ENCODE peak calls at places on chromosomes 6 and 20, in eight cellular contexts. S is left ventricle myocardium inferior, T is heart right ventricle, Q is H1, I is PC-9, M is sigmoid colon, P is MM.1S, L is adrenal gland. W is an unnamed sample. For H3K4me1, the result is how much of the 10 kb centered on the place peaks cover.

GRCh38 chr6:13368716-13369115 is 40.4 kb upstream of the TBC1D7 start:
- DNase-seq in S (no peak), T (no peak), Q (no peak), I (no peak), M (no peak), P (no peak), L (no peak), W (no peak)

GRCh38 chr6:43848992-43849391 is 79.0 kb downstream of the VEGFA start:
- DNase-seq in S (no peak), T (no peak), Q (no peak), I (no peak), M (no peak), P (no peak), L (no peak), W (no peak)

GRCh38 chr20:16761305-16761829 is 13.2 kb downstream of the OTOR start:
- DNase-seq in S (no peak), T (peak), Q (peak), I (peak), M (no peak), P (peak), L (peak), W (peak)

GRCh38 chr6:28719275-28719940 is 193.7 kb downstream of the GPX5 start:
- DNase-seq in S (no peak), T (no peak), Q (no peak), I (no peak), M (no peak), P (no peak), L (no peak), W (peak)

GRCh38 chr20:38109657-38110524 is 55.2 kb downstream of the TGM2 start:
- DNase-seq in S (peak), T (peak), Q (no peak), I (peak), M (peak), P (no peak), L (peak), W (peak)

GRCh38 chr6:48535569-48535968 is 424.6 kb upstream of the PTCHD4 start:
- DNase-seq in S (no peak), T (no peak), Q (no peak), I (peak), M (no peak), P (no peak), L (no peak), W (no peak)

GRCh38 chr6:72861059-72861458 is 239.2 kb downstream of the KCNQ5 start:
- DNase-seq in S (no peak), T (no peak), Q (no peak), I (no peak), M (no peak), P (no peak), L (no peak), W (no peak)

GRCh38 chr20:41398408-41398807 is 31.8 kb upstream of the EMILIN3 start:
- DNase-seq in S (peak), T (peak), Q (no peak), I (no peak), M (peak), P (no peak), L (peak), W (no peak)

GRCh38 chr6:157157228-157157627 is 166.1 kb downstream of the TMEM242 start:
- DNase-seq in S (no peak), T (no peak), Q (no peak), I (no peak), M (no peak), P (no peak), L (no peak), W (no peak)

GRCh38 chr6:104771258-104771832 is 88.4 kb downstream of the HACE1 start:
- DNase-seq in S (no peak), T (no peak), Q (no peak), I (no peak), M (no peak), P (peak), L (no peak), W (no peak)

GRCh38 chr6:165883851-165884640 is 221.0 kb upstream of the PDE10A start:
- DNase-seq in S (no peak), T (no peak), Q (no peak), I (no peak), M (no peak), P (no peak), L (peak), W (no peak)
- H3K4me1 ChIP-seq in S (under half), T (under half), Q (under half), I (under half), M (under half), P (under half), L (under half), W (under half)

GRCh38 chr6:147954938-147955337 is 387.7 kb upstream of the SASH1 start:
- DNase-seq in S (no peak), T (no peak), Q (no peak), I (no peak), M (no peak), P (no peak), L (no peak), W (no peak)

GRCh38 chr6:147947521-147947920 is 395.1 kb upstream of the SASH1 start:
- DNase-seq in S (no peak), T (no peak), Q (no peak), I (no peak), M (no peak), P (no peak), L (no peak), W (no peak)

GRCh38 chr6:147944122-147944521 is 398.5 kb upstream of the SASH1 start:
- DNase-seq in S (no peak), T (no peak), Q (no peak), I (no peak), M (no peak), P (no peak), L (no peak), W (no peak)

GRCh38 chr6:147950623-147950987 is 392.0 kb upstream of the SASH1 start:
- DNase-seq in S (peak), T (peak), Q (no peak), I (no peak), M (no peak), P (no peak), L (no peak), W (no peak)

DNA sequence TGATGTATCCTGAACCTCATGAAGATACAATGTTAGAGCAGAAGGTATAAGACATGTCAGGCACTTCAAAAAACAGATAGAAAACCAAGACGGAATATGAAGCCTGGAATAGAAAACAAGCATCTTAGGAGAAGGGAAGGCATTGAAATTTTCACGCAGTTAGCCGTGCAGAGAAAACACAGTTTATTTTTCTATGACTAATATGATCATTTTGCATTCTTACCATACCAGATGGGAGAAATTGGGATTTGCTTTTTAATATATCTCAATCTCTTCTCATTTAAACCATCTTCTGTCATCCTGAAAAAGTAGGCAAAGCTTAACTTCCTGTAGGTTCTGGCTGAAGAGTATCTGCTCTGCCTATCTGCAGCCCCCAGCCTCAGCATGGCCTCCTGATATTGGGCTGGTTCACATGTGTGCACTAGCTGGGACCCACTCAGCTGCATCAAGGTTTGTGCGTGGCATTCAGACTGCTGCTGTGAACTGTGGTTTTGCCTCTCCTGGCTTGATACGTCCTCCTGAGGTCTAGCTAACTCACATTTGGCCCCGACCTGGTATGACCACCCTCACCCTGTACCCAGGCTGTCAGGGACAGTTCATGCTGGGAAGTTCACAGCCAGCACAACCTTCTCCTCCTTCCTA is 392.5 kb upstream of the SASH1 start:
- DNase-seq in S (no peak), T (no peak), Q (no peak), I (no peak), M (no peak), P (no peak), L (no peak), W (no peak)
- TF ChIP-seq CTCF in S (no peak), T (no peak), Q (no peak), I (no peak), M (no peak), P (no peak), L (no peak), W (no peak)

GRCh38 chr6:127342296-127342945 is 988 bp downstream of the ECHDC1 start:
- DNase-seq in S (no peak), T (no peak), Q (no peak), I (peak), M (no peak), P (peak), L (no peak), W (no peak)
- H3K4me1 ChIP-seq in S (half or more), T (half or more), Q (under half), I (half or more), M (under half), P (under half), L (under half), W (under half)

GRCh38 chr6:93299622-93300021 is 119.7 kb downstream of the EPHA7 start:
- DNase-seq in S (no peak), T (no peak), Q (no peak), I (no peak), M (no peak), P (no peak), L (no peak), W (no peak)

GRCh38 chr6:93300661-93301060 is 118.7 kb downstream of the EPHA7 start:
- DNase-seq in S (no peak), T (no peak), Q (no peak), I (no peak), M (no peak), P (no peak), L (no peak), W (no peak)

GRCh38 chr6:93305088-93305487 is 114.3 kb downstream of the EPHA7 start:
- DNase-seq in S (no peak), T (no peak), Q (no peak), I (no peak), M (no peak), P (no peak), L (no peak), W (no peak)

DNA sequence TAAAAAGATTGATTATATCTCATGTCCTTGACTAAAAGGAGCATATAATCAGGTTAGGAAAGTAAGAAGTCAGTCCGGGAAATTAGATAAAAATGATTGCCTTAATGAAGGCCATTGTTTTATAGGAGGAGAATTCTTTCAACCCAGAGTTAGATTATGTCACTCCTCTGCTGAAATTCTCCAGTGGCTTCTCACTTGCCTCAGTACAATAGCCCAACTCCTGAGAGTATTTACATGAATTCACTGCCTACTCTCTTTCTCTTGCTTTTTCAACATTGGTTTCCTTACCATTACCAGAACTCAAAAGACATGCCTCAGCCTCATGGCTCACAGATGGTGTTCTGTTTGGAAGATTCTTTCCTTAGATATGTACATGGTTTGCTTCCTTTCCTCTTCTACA is 114.8 kb downstream of the EPHA7 start:
- DNase-seq in S (no peak), T (no peak), Q (no peak), I (no peak), M (no peak), P (no peak), L (no peak), W (no peak)
- TF ChIP-seq CTCF in S (no peak), T (no peak), Q (no peak), I (no peak), M (no peak), P (no peak), L (no peak), W (no peak)

W was measured in BE2C.